ENCODE peak calls at places on chromosomes 2 and 18, in ten cellular contexts. Y is transverse colon; A is esophagus squamous epithelium; P is MG63; O is vagina; H is A673; R is neuronal stem cell; K is uterus; V is CD8-positive, alpha-beta memory T cell; T is right atrium auricular region. L is an unnamed sample.

GRCh38 chr2:174120346-174120745 is 128.0 kb downstream of the OLA1 start:
- DNase-seq in Y (no peak), A (no peak), P (peak; percentile 33), O (no peak), H (peak; percentile 32), R (no peak), K (no peak), V (no peak), T (no peak), L (no peak)

GRCh38 chr18:27110319-27110718 is 74.8 kb downstream of the CHST9 start:
- DNase-seq in Y (no peak), A (no peak), P (no peak), O (no peak), H (no peak), R (no peak), K (no peak), V (no peak), T (no peak), L (no peak)

GRCh38 chr2:106624787-106625369 is 137.7 kb downstream of the CD8B2 start:
- DNase-seq in Y (no peak), A (no peak), P (no peak), O (no peak), H (no peak), R (no peak), K (no peak), V (no peak), T (no peak), L (no peak)

GRCh38 chr2:20456049-20456665 is 9.3 kb downstream of the RHOB start:
- DNase-seq in Y (no peak), A (no peak), P (no peak), O (peak; percentile 87), H (no peak), R (no peak), K (peak; percentile 43), V (no peak), T (peak; percentile 57), L (no peak)

GRCh38 chr2:205427112-205427511 is 255.2 kb upstream of the NRP2 start:
- DNase-seq in Y (no peak), A (no peak), P (no peak), O (no peak), H (no peak), R (no peak), K (no peak), V (no peak), T (no peak), L (no peak)

GRCh38 chr2:33670392-33670937 is 71.4 kb upstream of the FAM98A start:
- DNase-seq in Y (no peak), A (no peak), P (no peak), O (no peak), H (no peak), R (no peak), K (no peak), V (no peak), T (no peak), L (peak; percentile 60)

GRCh38 chr2:198045227-198045626 is 240.8 kb downstream of the PLCL1 start:
- DNase-seq in Y (no peak), A (no peak), P (no peak), O (no peak), H (no peak), R (no peak), K (no peak), V (no peak), T (no peak), L (no peak)

GRCh38 chr2:200405599-200406298 is 99.3 kb downstream of the SPATS2L start:
- DNase-seq in Y (peak; percentile 21), A (no peak), P (peak; percentile 51), O (no peak), H (peak; percentile 88), R (no peak), K (no peak), V (no peak), T (no peak), L (no peak)

GRCh38 chr2:143259368-143259958 is 130.2 kb downstream of the ARHGAP15 start:
- DNase-seq in Y (peak; percentile 66), A (no peak), P (peak; percentile 49), O (no peak), H (peak; percentile 84), R (peak; percentile 62), K (peak; percentile 46), V (peak; percentile 62), T (peak; percentile 83), L (peak; percentile 12)

GRCh38 chr2:143255899-143256298 is 126.7 kb downstream of the ARHGAP15 start:
- DNase-seq in Y (no peak), A (no peak), P (no peak), O (no peak), H (no peak), R (no peak), K (no peak), V (no peak), T (no peak), L (no peak)

GRCh38 chr2:143254108-143254507 is 124.9 kb downstream of the ARHGAP15 start:
- DNase-seq in Y (peak; percentile 9), A (no peak), P (no peak), O (no peak), H (peak; percentile 20), R (no peak), K (no peak), V (no peak), T (no peak), L (no peak)

GRCh38 chr2:143261986-143262784 is 133.0 kb downstream of the ARHGAP15 start:
- DNase-seq in Y (peak; percentile 14), A (no peak), P (no peak), O (no peak), H (peak; percentile 62), R (no peak), K (no peak), V (peak; percentile 59), T (no peak), L (no peak)

DNA sequence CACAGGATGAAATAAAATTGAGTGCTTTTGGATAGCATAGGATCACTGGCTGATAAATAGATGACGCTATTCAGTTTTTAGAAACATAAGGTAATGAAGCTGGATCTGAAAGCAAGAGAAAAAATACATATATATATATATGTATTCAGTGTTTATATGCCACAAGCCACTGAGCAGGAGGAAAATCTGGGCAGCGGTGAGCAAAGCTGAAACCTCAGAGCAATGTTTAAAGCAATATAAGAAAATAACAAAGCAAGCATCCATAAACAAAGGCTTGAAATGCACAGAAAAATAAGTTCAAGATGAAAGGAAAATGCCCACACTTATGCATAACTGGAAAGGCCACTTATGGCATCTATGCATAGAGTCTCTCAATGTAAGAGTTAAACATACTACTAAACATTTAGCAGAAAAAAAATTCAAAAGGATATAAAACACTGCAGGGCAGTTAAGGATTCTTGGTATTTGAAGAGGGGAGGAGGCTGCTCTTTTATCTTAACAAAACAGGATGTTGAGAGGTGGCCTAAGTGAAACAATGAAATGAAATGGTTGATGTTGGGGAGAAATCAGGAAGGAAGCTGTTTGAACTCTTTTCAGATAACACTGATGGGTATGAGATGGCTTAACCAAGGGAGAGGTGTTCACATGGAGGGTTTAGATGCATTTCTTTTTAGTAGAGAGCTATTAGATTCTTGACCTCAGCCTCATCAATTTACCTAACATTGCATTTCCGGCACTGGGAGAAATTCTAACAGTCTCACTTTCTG is 129.1 kb downstream of the ARHGAP15 start:
- DNase-seq in Y (no peak), A (no peak), P (no peak), O (no peak), H (no peak), R (no peak), K (no peak), V (peak; percentile 59), T (no peak), L (no peak)
- H3K4me3 ChIP-seq in Y (no peak overlapping the region), A (no peak overlapping the region), P (no peak overlapping the region), O (no peak overlapping the region), H (no peak overlapping the region), R (no peak overlapping the region), K (no peak overlapping the region), V (peak overlapping the region; percentile 37), T (no peak overlapping the region), L (no peak overlapping the region)

GRCh38 chr2:152676461-152676860 is 40.8 kb downstream of the PRPF40A start:
- DNase-seq in Y (no peak), A (no peak), P (no peak), O (no peak), H (no peak), R (no peak), K (no peak), V (no peak), T (no peak), L (no peak)
- H3K36me3 ChIP-seq in Y (peaks cover 83% of the 10 kb centered on the region), A (peaks cover 100% of the 10 kb centered on the region), P (peaks cover 84% of the 10 kb centered on the region), O (no peaks in the 10 kb centered on the region), H (peaks cover 99% of the 10 kb centered on the region), R (peaks cover 100% of the 10 kb centered on the region), K (no peaks in the 10 kb centered on the region), V (peaks cover 49% of the 10 kb centered on the region), T (peaks cover 59% of the 10 kb centered on the region), L (peaks cover 18% of the 10 kb centered on the region)

GRCh38 chr18:49566217-49566616 is 4.4 kb downstream of the LIPG start:
- DNase-seq in Y (no peak), A (no peak), P (no peak), O (no peak), H (no peak), R (no peak), K (no peak), V (no peak), T (no peak), L (no peak)

GRCh38 chr18:49564435-49564834 is 2.6 kb downstream of the LIPG start:
- DNase-seq in Y (no peak), A (no peak), P (no peak), O (no peak), H (no peak), R (no peak), K (no peak), V (no peak), T (no peak), L (no peak)

GRCh38 chr18:49563701-49564100 is 1.8 kb downstream of the LIPG start:
- DNase-seq in Y (no peak), A (no peak), P (no peak), O (no peak), H (no peak), R (no peak), K (no peak), V (no peak), T (no peak), L (no peak)

GRCh38 chr18:49565656-49566055 is 3.8 kb downstream of the LIPG start:
- DNase-seq in Y (peak; percentile 21), A (no peak), P (peak; percentile 68), O (no peak), H (no peak), R (no peak), K (no peak), V (no peak), T (no peak), L (no peak)

GRCh38 chr18:49565101-49565500 is 3.2 kb downstream of the LIPG start:
- DNase-seq in Y (no peak), A (no peak), P (no peak), O (no peak), H (no peak), R (no peak), K (no peak), V (no peak), T (no peak), L (no peak)
- H3K4me3 ChIP-seq in Y (no peak overlapping the region), A (no peak overlapping the region), P (no peak overlapping the region), O (no peak overlapping the region), H (no peak overlapping the region), R (no peak overlapping the region), K (no peak overlapping the region), V (no peak overlapping the region), T (no peak overlapping the region), L (no peak overlapping the region)

DNA sequence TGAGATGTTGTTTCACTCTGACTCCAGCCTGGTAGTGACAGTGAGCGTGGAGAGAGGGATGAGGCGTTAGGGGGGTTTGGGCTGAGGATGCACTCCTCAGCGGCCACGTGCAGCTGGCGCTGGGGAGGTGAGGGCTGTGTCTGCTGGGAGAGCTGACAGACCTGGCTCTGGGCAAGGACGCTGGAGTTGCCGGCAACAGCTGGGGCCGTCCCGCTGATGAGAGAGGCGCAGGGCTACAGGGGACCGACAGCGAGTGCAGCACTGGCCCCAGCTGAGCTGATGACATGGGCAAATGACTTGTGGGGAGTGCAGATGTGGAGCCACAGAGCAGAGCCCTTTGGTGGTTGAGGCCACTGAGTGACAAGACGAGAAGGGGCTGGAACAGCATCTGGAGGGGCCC is 38.4 kb downstream of the COA5 start:
- DNase-seq in Y (no peak), A (no peak), P (no peak), O (no peak), H (no peak), R (no peak), K (no peak), V (no peak), T (no peak), L (no peak)
- H3K36me3 ChIP-seq in Y (peaks cover 4% of the 10 kb centered on the region), A (peaks cover 89% of the 10 kb centered on the region), P (peaks cover 3% of the 10 kb centered on the region), O (no peaks in the 10 kb centered on the region), H (peaks cover 24% of the 10 kb centered on the region), R (peaks cover 89% of the 10 kb centered on the region), K (no peaks in the 10 kb centered on the region), V (peaks cover 68% of the 10 kb centered on the region), T (peaks cover 47% of the 10 kb centered on the region), L (peaks cover 7% of the 10 kb centered on the region)